ENCODE peak calls at places on chromosomes 6 and 20, in ten cellular contexts. J, A, U, B, L, F, C, I, G and T are unnamed samples.

GRCh38 chr20:63704749-63705117 is 3.0 kb downstream of the ARFRP1 start:
- DNase-seq in J (no peak), A (no peak), U (no peak), B (no peak), L (no peak), F (no peak), C (no peak), I (no peak), G (no peak), T (no peak)

GRCh38 chr20:58986286-58986967 is 5.4 kb downstream of the NELFCD start:
- DNase-seq in J (no peak), A (no peak), U (no peak), B (no peak), L (no peak), F (no peak), C (no peak), I (no peak), G (no peak), T (no peak)

GRCh38 chr6:106181664-106182418 is 95.7 kb downstream of the PRDM1 start:
- DNase-seq in J (no peak), A (no peak), U (peak), B (no peak), L (peak), F (no peak), C (peak), I (no peak), G (peak), T (no peak)

GRCh38 chr6:11485261-11485660 is 52.3 kb upstream of the TMEM170B start:
- DNase-seq in J (no peak), A (no peak), U (no peak), B (no peak), L (no peak), F (no peak), C (no peak), I (no peak), G (no peak), T (no peak)

GRCh38 chr6:41462980-41463930 is 82.9 kb upstream of the FOXP4 start:
- DNase-seq in J (no peak), A (peak), U (peak), B (peak), L (peak), F (peak), C (peak), I (peak), G (peak), T (no peak)

GRCh38 chr6:45633272-45633908 is 255.7 kb upstream of the SUPT3H start:
- DNase-seq in J (no peak), A (no peak), U (no peak), B (no peak), L (no peak), F (no peak), C (no peak), I (no peak), G (no peak), T (no peak)

GRCh38 chr20:56710577-56711465 is 81.7 kb downstream of the TFAP2C start:
- DNase-seq in J (no peak), A (no peak), U (peak), B (no peak), L (peak), F (no peak), C (no peak), I (no peak), G (peak), T (no peak)

GRCh38 chr6:150667977-150668716 is 68.5 kb downstream of the PLEKHG1 start:
- DNase-seq in J (peak), A (peak), U (peak), B (peak), L (peak), F (no peak), C (peak), I (peak), G (peak), T (peak)

GRCh38 chr6:6915813-6916547 is 191.8 kb upstream of the RREB1 start:
- DNase-seq in J (no peak), A (no peak), U (peak), B (peak), L (no peak), F (peak), C (peak), I (peak), G (peak), T (no peak)

GRCh38 chr6:30103630-30104179 is 9.2 kb downstream of the TRIM31 start:
- DNase-seq in J (no peak), A (no peak), U (no peak), B (no peak), L (no peak), F (no peak), C (no peak), I (no peak), G (no peak), T (no peak)

GRCh38 chr6:77292564-77293546 is 170.4 kb downstream of the HTR1B start:
- DNase-seq in J (no peak), A (peak), U (peak), B (no peak), L (peak), F (no peak), C (peak), I (no peak), G (peak), T (peak)

GRCh38 chr6:117947234-117947633 is 40.2 kb downstream of the SLC35F1 start:
- DNase-seq in J (no peak), A (no peak), U (no peak), B (no peak), L (no peak), F (no peak), C (no peak), I (no peak), G (no peak), T (no peak)

GRCh38 chr6:135938588-135939215 is 87.2 kb downstream of the PDE7B start:
- DNase-seq in J (no peak), A (no peak), U (no peak), B (no peak), L (peak), F (peak), C (peak), I (no peak), G (peak), T (peak)

GRCh38 chr6:31510007-31510406 is 12.1 kb downstream of the MICB start:
- DNase-seq in J (no peak), A (no peak), U (peak), B (peak), L (no peak), F (no peak), C (no peak), I (no peak), G (no peak), T (no peak)

GRCh38 chr6:12923644-12924235 is 207.2 kb downstream of the PHACTR1 start:
- DNase-seq in J (no peak), A (no peak), U (no peak), B (no peak), L (peak), F (no peak), C (no peak), I (no peak), G (no peak), T (no peak)

GRCh38 chr6:11771473-11772048 is 7.0 kb downstream of the ADTRP start:
- DNase-seq in J (no peak), A (no peak), U (peak), B (no peak), L (peak), F (peak), C (no peak), I (no peak), G (peak), T (no peak)

GRCh38 chr20:61253640-61254511 is 1.8 kb downstream of the CDH4 start:
- DNase-seq in J (no peak), A (no peak), U (peak), B (no peak), L (no peak), F (no peak), C (no peak), I (no peak), G (peak), T (no peak)

GRCh38 chr20:32560989-32561830 is 23.9 kb downstream of the NOL4L start:
- DNase-seq in J (no peak), A (no peak), U (no peak), B (no peak), L (no peak), F (no peak), C (no peak), I (no peak), G (no peak), T (no peak)

GRCh38 chr6:26295691-26296555 is 69.1 kb upstream of the BTN3A2 start:
- DNase-seq in J (no peak), A (no peak), U (peak), B (no peak), L (peak), F (peak), C (peak), I (no peak), G (peak), T (no peak)

GRCh38 chr20:15938847-15939246 is 634.4 kb downstream of the KIF16B start:
- DNase-seq in J (no peak), A (no peak), U (no peak), B (no peak), L (no peak), F (no peak), C (no peak), I (no peak), G (no peak), T (no peak)

GRCh38 chr6:46419576-46420002 is 71.7 kb downstream of the RCAN2 start:
- DNase-seq in J (no peak), A (peak), U (peak), B (no peak), L (peak), F (peak), C (peak), I (no peak), G (peak), T (peak)

GRCh38 chr6:142474446-142475289 is 172.9 kb downstream of the ADGRG6 start:
- DNase-seq in J (peak), A (peak), U (peak), B (no peak), L (peak), F (peak), C (peak), I (peak), G (peak), T (peak)

GRCh38 chr6:26380256-26380655 is 2.7 kb upstream of the BTN2A2 start:
- DNase-seq in J (no peak), A (no peak), U (no peak), B (no peak), L (peak), F (no peak), C (no peak), I (no peak), G (no peak), T (no peak)

GRCh38 chr6:75458895-75459294 is 34.7 kb downstream of the FILIP1 start:
- DNase-seq in J (no peak), A (no peak), U (peak), B (peak), L (no peak), F (no peak), C (peak), I (no peak), G (no peak), T (peak)

GRCh38 chr6:79544299-79544927 is 7.2 kb upstream of the LCA5 start:
- DNase-seq in J (no peak), A (no peak), U (peak), B (no peak), L (no peak), F (no peak), C (peak), I (no peak), G (peak), T (no peak)

GRCh38 chr20:7924692-7925091 is 15.6 kb downstream of the HAO1 start:
- DNase-seq in J (no peak), A (peak), U (peak), B (no peak), L (peak), F (peak), C (peak), I (no peak), G (peak), T (peak)

GRCh38 chr20:2350606-2351005 is 30.1 kb upstream of the TGM6 start:
- DNase-seq in J (no peak), A (no peak), U (no peak), B (no peak), L (no peak), F (no peak), C (no peak), I (no peak), G (no peak), T (no peak)
- TF ChIP-seq CTCF in J (no peak), A (no peak), U (no peak), B (no peak), L (no peak), F (no peak), C (no peak), I (no peak), G (no peak), T (no peak)

DNA sequence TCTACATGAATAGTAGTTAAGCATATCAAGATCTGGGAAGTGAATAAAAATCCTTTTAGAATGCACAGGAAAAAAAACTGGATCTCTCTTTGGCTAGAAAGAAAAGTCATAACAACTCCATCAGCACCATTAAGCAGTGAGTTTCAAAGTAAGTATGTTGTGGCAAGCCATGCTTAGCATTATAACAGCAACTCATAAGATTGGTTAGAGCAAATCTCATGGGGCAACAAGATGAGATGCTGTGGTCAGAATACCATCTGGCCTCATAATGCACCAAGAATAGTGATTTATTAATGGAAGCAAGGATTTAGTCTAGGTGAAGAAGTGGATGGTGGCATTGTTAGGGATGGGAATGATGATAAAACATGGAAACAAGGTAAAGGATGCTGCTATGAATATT is 159.4 kb downstream of the PHF3 start:
- DNase-seq in J (no peak), A (no peak), U (no peak), B (no peak), L (no peak), F (no peak), C (no peak), I (no peak), G (no peak), T (no peak)
- TF ChIP-seq CTCF in J (no peak), A (no peak), U (no peak), B (no peak), L (no peak), F (no peak), C (no peak), I (no peak), G (no peak), T (no peak)

DNA sequence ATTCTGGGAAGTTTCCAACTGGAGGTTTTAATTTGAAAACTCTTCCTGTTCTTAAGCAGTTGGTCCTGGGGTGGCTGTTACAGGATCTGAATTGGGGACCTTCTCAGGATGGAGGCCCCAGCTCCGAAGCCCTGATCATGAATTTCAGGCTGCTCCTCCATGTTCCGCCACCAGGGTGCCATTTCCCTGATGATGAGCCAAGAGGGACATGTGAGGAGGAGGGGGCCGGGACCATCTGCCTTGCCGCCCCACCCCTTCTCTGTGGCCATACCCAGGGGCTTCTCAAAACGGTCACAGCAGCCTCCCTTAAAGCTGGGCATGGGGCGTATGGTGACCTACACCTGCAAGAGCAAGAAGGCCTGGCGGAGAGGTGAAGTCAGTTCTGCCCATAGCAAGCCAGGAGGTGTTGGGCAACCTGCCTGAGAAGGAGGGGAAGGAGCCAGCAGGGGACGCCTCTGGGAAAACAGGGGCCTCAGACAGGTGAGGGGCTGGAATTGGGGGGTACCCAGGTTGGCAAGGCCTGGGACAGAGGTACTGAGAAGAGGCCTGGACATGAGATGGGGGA is 3.6 kb upstream of the BAK1 start:
- DNase-seq in J (no peak), A (no peak), U (no peak), B (no peak), L (no peak), F (no peak), C (no peak), I (no peak), G (no peak), T (no peak)
- TF ChIP-seq CTCF in J (peak), A (peak), U (peak), B (no peak), L (peak), F (no peak), C (peak), I (no peak), G (peak), T (peak)

DNA sequence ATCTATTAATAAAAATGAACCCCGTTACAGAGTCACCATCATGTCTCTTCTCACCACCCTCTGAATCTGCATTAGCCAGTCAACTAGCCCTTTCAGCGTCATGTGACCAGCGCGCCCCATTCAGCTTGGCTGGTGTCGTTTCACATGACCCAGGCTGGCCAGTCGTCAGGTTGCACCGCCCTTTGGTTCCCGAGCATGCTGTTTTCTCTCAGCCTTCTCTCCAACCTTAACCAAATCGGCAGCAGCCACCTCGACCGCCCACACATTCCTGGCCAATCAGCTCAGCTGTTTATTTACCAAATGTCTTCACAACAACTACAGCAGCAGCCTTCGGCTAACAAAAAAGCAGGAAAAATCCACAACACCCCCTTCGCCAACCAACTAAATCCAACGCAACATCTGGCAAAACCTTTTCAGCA is 5.6 kb downstream of the SRSF3 start:
- DNase-seq in J (no peak), A (no peak), U (peak), B (peak), L (peak), F (peak), C (peak), I (peak), G (peak), T (no peak)
- TF ChIP-seq CTCF in J (no peak), A (no peak), U (no peak), B (no peak), L (no peak), F (no peak), C (no peak), I (no peak), G (no peak), T (no peak)

GRCh38 chr6:156379392-156379910 is 397.7 kb upstream of the ARID1B start:
- DNase-seq in J (no peak), A (no peak), U (no peak), B (no peak), L (no peak), F (no peak), C (no peak), I (no peak), G (peak), T (no peak)

GRCh38 chr6:156383059-156383458 is 394.1 kb upstream of the ARID1B start:
- DNase-seq in J (no peak), A (no peak), U (no peak), B (no peak), L (no peak), F (no peak), C (no peak), I (no peak), G (no peak), T (no peak)

GRCh38 chr6:156379946-156380707 is 397.1 kb upstream of the ARID1B start:
- DNase-seq in J (no peak), A (peak), U (no peak), B (no peak), L (no peak), F (no peak), C (peak), I (no peak), G (peak), T (no peak)

GRCh38 chr6:156378853-156379252 is 398.3 kb upstream of the ARID1B start:
- DNase-seq in J (no peak), A (no peak), U (no peak), B (no peak), L (no peak), F (no peak), C (no peak), I (no peak), G (no peak), T (no peak)
- TF ChIP-seq CTCF in J (no peak), A (no peak), U (no peak), B (no peak), L (no peak), F (no peak), C (no peak), I (no peak), G (no peak), T (no peak)

GRCh38 chr6:121356575-121356974 is 22.3 kb upstream of the TBC1D32 start:
- DNase-seq in J (no peak), A (no peak), U (no peak), B (no peak), L (no peak), F (no peak), C (no peak), I (no peak), G (no peak), T (no peak)
- TF ChIP-seq CTCF in J (no peak), A (peak), U (no peak), B (no peak), L (no peak), F (no peak), C (peak), I (no peak), G (no peak), T (no peak)

DNA sequence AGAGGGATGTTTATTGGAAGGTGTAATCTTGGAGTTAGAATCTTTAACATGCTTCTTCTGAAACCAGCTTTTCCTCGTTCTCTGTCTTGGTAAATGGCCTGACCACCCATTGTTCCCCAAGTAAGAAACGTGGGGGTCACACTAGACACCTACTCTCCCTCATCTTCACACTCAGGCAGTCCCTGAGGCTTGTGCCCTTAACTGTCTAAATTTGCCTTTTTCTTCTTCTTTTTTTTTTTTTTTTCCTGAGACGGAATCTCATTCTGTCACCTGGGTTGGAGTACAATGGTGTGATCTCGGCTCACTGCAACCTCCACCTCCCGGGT is 16.2 kb upstream of the ARFGEF2 start:
- DNase-seq in J (no peak), A (no peak), U (no peak), B (no peak), L (no peak), F (no peak), C (no peak), I (no peak), G (no peak), T (no peak)
- TF ChIP-seq CTCF in J (peak), A (no peak), U (no peak), B (no peak), L (no peak), F (no peak), C (no peak), I (no peak), G (no peak), T (no peak)